ENCODE peak calls at places on chromosomes 4 and X, in four cellular contexts. One of them, this sample, is unnamed. For H3K4me1 and H3K9me3, the result is how much of the 10 kb centered on the place peaks cover.

GRCh38 chrX:40243699-40244098 is 145.9 kb upstream of the BCOR start:
- DNase-seq in neuronal stem cell: peak
- DNase-seq in fibroblast of lung: no peak
- DNase-seq in astrocyte: no peak
- DNase-seq in this sample: no peak

GRCh38 chrX:19595036-19595435 is 79.7 kb upstream of the MAP3K15 start:
- DNase-seq in fibroblast of lung: peak
- DNase-seq in neuronal stem cell: no peak
- DNase-seq in astrocyte: no peak
- DNase-seq in this sample: no peak

GRCh38 chr4:185396724-185397402 is at the start of gene ANKRD37:
- DNase-seq in neuronal stem cell: no peak
- DNase-seq in astrocyte: peak
- DNase-seq in fibroblast of lung: peak
- DNase-seq in this sample: no peak

GRCh38 chr4:177403746-177404145 is 38.5 kb downstream of the AGA start:
- DNase-seq in astrocyte: peak
- DNase-seq in neuronal stem cell: no peak
- DNase-seq in fibroblast of lung: no peak
- DNase-seq in this sample: no peak

GRCh38 chr4:41207330-41207831 is 7.0 kb downstream of the APBB2 start:
- DNase-seq in fibroblast of lung: peak
- DNase-seq in astrocyte: no peak
- DNase-seq in neuronal stem cell: no peak
- DNase-seq in this sample: peak

GRCh38 chr4:148300877-148301276 is 141.3 kb downstream of the NR3C2 start:
- DNase-seq in astrocyte: no peak
- DNase-seq in fibroblast of lung: no peak
- DNase-seq in neuronal stem cell: no peak
- DNase-seq in this sample: no peak

GRCh38 chr4:178812866-178813265 is 1370.6 kb upstream of the AGA start:
- DNase-seq in fibroblast of lung: no peak
- DNase-seq in neuronal stem cell: no peak
- DNase-seq in astrocyte: no peak
- DNase-seq in this sample: no peak

GRCh38 chr4:52106701-52107100 is 55.6 kb downstream of the SPATA18 start:
- DNase-seq in astrocyte: no peak
- DNase-seq in fibroblast of lung: peak
- DNase-seq in neuronal stem cell: no peak
- DNase-seq in this sample: peak

GRCh38 chrX:127038065-127038464 is 218.5 kb downstream of the PRR32 start:
- DNase-seq in fibroblast of lung: no peak
- DNase-seq in neuronal stem cell: no peak
- DNase-seq in astrocyte: no peak
- DNase-seq in this sample: no peak

GRCh38 chrX:103573205-103573604 is 12.1 kb upstream of the TCEAL4 start:
- DNase-seq in astrocyte: no peak
- DNase-seq in fibroblast of lung: no peak
- DNase-seq in neuronal stem cell: no peak
- DNase-seq in this sample: no peak

GRCh38 chr4:158538176-158538575 is 16.5 kb downstream of the RXFP1 start:
- DNase-seq in neuronal stem cell: no peak
- DNase-seq in astrocyte: peak
- DNase-seq in fibroblast of lung: no peak
- DNase-seq in this sample: peak

GRCh38 chr4:179595671-179596410 is 2153.6 kb upstream of the AGA start:
- DNase-seq in fibroblast of lung: peak
- DNase-seq in neuronal stem cell: no peak
- DNase-seq in astrocyte: peak
- DNase-seq in this sample: no peak

GRCh38 chrX:70554523-70554922 is 109.9 kb downstream of the DLG3 start:
- DNase-seq in astrocyte: no peak
- DNase-seq in neuronal stem cell: no peak
- DNase-seq in fibroblast of lung: peak
- DNase-seq in this sample: peak

GRCh38 chr4:111957992-111958391 is 187.3 kb upstream of the FAM241A start:
- DNase-seq in fibroblast of lung: no peak
- DNase-seq in astrocyte: no peak
- DNase-seq in neuronal stem cell: no peak
- DNase-seq in this sample: no peak

GRCh38 chr4:55008166-55009056 is 117.0 kb downstream of the KDR start:
- DNase-seq in neuronal stem cell: no peak
- DNase-seq in fibroblast of lung: no peak
- DNase-seq in astrocyte: no peak
- DNase-seq in this sample: no peak

GRCh38 chrX:24117288-24117687 is 32.2 kb upstream of the ZFX start:
- DNase-seq in fibroblast of lung: peak
- DNase-seq in astrocyte: peak
- DNase-seq in neuronal stem cell: no peak
- DNase-seq in this sample: peak

GRCh38 chr4:159360549-159360948 is 257.7 kb downstream of the RAPGEF2 start:
- DNase-seq in neuronal stem cell: no peak
- DNase-seq in fibroblast of lung: peak
- DNase-seq in astrocyte: peak
- DNase-seq in this sample: peak

GRCh38 chr4:180205276-180205675 is 2037.9 kb upstream of the TENM3 start:
- DNase-seq in astrocyte: no peak
- DNase-seq in fibroblast of lung: no peak
- DNase-seq in neuronal stem cell: no peak
- DNase-seq in this sample: no peak

GRCh38 chrX:13293700-13294099 is 26.2 kb downstream of the ATXN3L start:
- DNase-seq in fibroblast of lung: no peak
- DNase-seq in astrocyte: peak
- DNase-seq in neuronal stem cell: no peak
- DNase-seq in this sample: peak

GRCh38 chr4:1246901-1247810 is 1.8 kb downstream of the CTBP1 start:
- DNase-seq in astrocyte: no peak
- DNase-seq in fibroblast of lung: no peak
- DNase-seq in neuronal stem cell: no peak
- DNase-seq in this sample: peak

GRCh38 chr4:96035727-96036126 is 195.8 kb downstream of the PDHA2 start:
- DNase-seq in neuronal stem cell: no peak
- DNase-seq in astrocyte: no peak
- DNase-seq in fibroblast of lung: peak
- DNase-seq in this sample: peak

GRCh38 chr4:84615355-84615754 is 32.4 kb downstream of the CDS1 start:
- DNase-seq in fibroblast of lung: no peak
- DNase-seq in astrocyte: no peak
- DNase-seq in neuronal stem cell: no peak
- DNase-seq in this sample: no peak

GRCh38 chr4:149956678-149957077 is 121.6 kb upstream of the DCLK2 start:
- DNase-seq in fibroblast of lung: no peak
- DNase-seq in astrocyte: no peak
- DNase-seq in neuronal stem cell: no peak
- DNase-seq in this sample: no peak

GRCh38 chr4:58514299-58514698 is 1404.1 kb upstream of the IGFBP7 start:
- DNase-seq in neuronal stem cell: no peak
- DNase-seq in astrocyte: no peak
- DNase-seq in fibroblast of lung: no peak
- DNase-seq in this sample: no peak

GRCh38 chrX:78330540-78330939 is 3.1 kb upstream of the CYSLTR1 start:
- DNase-seq in neuronal stem cell: no peak
- DNase-seq in fibroblast of lung: no peak
- DNase-seq in astrocyte: no peak
- DNase-seq in this sample: no peak

GRCh38 chr4:9703391-9703790 is 78.0 kb upstream of the DRD5 start:
- DNase-seq in neuronal stem cell: peak
- DNase-seq in fibroblast of lung: peak
- DNase-seq in astrocyte: no peak
- DNase-seq in this sample: peak

GRCh38 chr4:118354913-118355312 is 2.1 kb upstream of the PRSS12 start:
- DNase-seq in neuronal stem cell: no peak
- DNase-seq in astrocyte: no peak
- DNase-seq in fibroblast of lung: no peak
- DNase-seq in this sample: peak

GRCh38 chr4:118352843-118353373 is at the start of gene PRSS12:
- DNase-seq in neuronal stem cell: peak
- DNase-seq in fibroblast of lung: peak
- DNase-seq in astrocyte: peak
- DNase-seq in this sample: peak

GRCh38 chr4:118350961-118351360 is 1.8 kb downstream of the PRSS12 start:
- DNase-seq in astrocyte: no peak
- DNase-seq in fibroblast of lung: no peak
- DNase-seq in neuronal stem cell: no peak
- DNase-seq in this sample: peak

GRCh38 chr4:118353452-118353851 is 649 bp upstream of the PRSS12 start:
- DNase-seq in neuronal stem cell: no peak
- DNase-seq in fibroblast of lung: no peak
- DNase-seq in astrocyte: no peak
- DNase-seq in this sample: no peak

DNA sequence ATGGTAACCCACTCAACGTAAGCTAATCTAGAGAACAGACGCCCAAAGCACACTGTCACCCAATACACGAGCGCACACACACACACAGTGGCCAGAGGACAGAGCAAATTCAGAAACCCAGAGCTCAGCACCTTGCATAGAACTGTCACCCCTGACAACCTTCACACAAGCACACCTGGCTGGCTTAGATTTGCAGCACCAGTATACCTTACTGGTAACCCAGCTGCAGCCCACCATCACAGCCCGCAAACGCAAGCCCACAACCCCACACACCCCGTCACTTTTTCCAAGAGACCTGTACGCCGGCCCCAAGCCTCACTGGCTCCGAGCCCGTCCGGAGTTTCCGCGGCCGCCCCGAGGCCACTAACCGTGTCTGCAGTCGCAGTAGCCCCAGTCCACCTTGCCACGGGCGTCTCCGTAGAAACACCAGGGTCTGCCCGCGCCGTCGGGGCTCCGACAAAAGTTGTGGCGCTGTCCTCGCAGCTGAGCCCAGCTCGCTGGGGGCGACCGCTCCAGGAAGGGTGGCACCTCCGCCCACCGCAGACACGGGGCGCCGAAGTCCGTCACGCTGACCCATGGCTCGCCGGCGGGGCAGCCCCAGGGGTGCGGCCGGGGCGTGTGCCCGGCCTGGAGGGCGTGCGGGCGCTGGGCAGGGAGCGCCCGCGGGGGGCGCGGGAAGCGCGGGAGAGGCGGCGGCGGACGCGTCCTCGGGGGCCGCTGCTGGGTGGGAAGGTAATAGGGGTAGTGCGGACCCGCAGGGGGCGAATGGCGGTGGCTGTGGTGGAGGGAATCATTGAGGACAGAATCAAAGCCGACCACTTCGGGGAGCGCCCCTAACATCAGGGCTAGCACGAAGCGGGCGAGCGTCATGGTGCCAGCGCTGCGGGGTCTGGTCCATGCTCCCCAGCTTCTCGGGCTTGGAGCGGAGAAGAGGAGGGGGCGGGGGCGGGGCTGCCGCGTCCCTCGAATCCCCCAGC is 664 bp downstream of the PRSS12 start:
- DNase-seq in astrocyte: no peak
- DNase-seq in neuronal stem cell: peak
- DNase-seq in fibroblast of lung: peak
- DNase-seq in this sample: peak
- H3K9ac ChIP-seq in astrocyte: peak
- H3K9ac ChIP-seq in neuronal stem cell: peak
- H3K9ac ChIP-seq in fibroblast of lung: peak
- H3K9ac ChIP-seq in this sample: no peak

DNA sequence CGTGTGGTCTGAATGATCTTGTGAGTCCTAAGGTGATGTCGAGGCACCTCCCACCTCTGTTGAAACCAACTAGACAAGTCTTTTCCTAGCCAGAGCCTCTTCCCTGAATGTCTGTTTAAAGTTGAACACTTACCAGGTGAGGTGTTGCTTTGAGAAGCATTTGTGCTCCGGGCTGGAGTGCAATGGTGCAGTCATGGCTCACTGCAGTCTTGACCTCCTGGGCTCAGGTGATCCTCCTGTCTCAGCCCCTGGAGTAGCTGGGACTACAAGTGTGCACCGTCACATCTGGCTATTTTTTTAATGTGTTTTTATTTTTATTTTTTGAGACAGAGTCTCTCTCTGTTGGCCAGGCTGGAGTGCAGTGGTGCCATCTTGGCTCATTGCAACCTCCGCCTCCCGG is 18.1 kb downstream of the RNF4 start:
- DNase-seq in astrocyte: no peak
- DNase-seq in neuronal stem cell: no peak
- DNase-seq in fibroblast of lung: no peak
- DNase-seq in this sample: no peak
- H3K4me1 ChIP-seq in astrocyte: under half
- H3K4me1 ChIP-seq in neuronal stem cell: under half
- H3K4me1 ChIP-seq in fibroblast of lung: under half
- H3K4me1 ChIP-seq in this sample: under half

GRCh38 chr4:14345356-14345775 is 656.9 kb upstream of the CPEB2 start:
- DNase-seq in fibroblast of lung: peak
- DNase-seq in astrocyte: peak
- DNase-seq in neuronal stem cell: no peak
- DNase-seq in this sample: peak

GRCh38 chr4:14348506-14348905 is 653.8 kb upstream of the CPEB2 start:
- DNase-seq in astrocyte: peak
- DNase-seq in neuronal stem cell: no peak
- DNase-seq in fibroblast of lung: peak
- DNase-seq in this sample: peak
- H3K9me3 ChIP-seq in astrocyte: under half
- H3K9me3 ChIP-seq in neuronal stem cell: under half
- H3K9me3 ChIP-seq in fibroblast of lung: under half
- H3K9me3 ChIP-seq in this sample: under half

GRCh38 chrX:101391831-101392230 is 1.0 kb downstream of the RPL36A start:
- DNase-seq in fibroblast of lung: no peak
- DNase-seq in astrocyte: no peak
- DNase-seq in neuronal stem cell: no peak
- DNase-seq in this sample: no peak
- H3K9ac ChIP-seq in fibroblast of lung: no peak
- H3K9ac ChIP-seq in astrocyte: peak
- H3K9ac ChIP-seq in neuronal stem cell: peak
- H3K9ac ChIP-seq in this sample: peak

GRCh38 chr4:76688737-76689078 is 209.2 kb downstream of the SOWAHB start:
- DNase-seq in astrocyte: peak
- DNase-seq in neuronal stem cell: no peak
- DNase-seq in fibroblast of lung: no peak
- DNase-seq in this sample: peak
- H3K4me1 ChIP-seq in astrocyte: under half
- H3K4me1 ChIP-seq in neuronal stem cell: under half
- H3K4me1 ChIP-seq in fibroblast of lung: under half
- H3K4me1 ChIP-seq in this sample: under half